ENCODE peak calls at places on chromosomes 12 and 14, in seven cellular contexts. W is pancreas; C is osteoblast; V is CD8-positive, alpha-beta T cell; S is sigmoid colon; I is A673; J is mesendoderm. L is an unnamed sample.
A peak's percentile ranks its signal among the peaks of the same experiment; 100 is the strongest.

GRCh38 chr12:100794441-100795192 is at the start of gene ANO4:
- DNase-seq in W (no peak), C (no peak), V (no peak), S (no peak), I (peak; percentile 65), J (peak; percentile 54), L (no peak)

GRCh38 chr12:3559601-3560294 is 68.7 kb downstream of the PRMT8 start:
- DNase-seq in W (no peak), C (no peak), V (no peak), S (no peak), I (no peak), J (no peak), L (no peak)

GRCh38 chr12:112183141-112183581 is 57.8 kb downstream of the TRAFD1 start:
- DNase-seq in W (no peak), C (peak; percentile 93), V (no peak), S (no peak), I (no peak), J (no peak), L (no peak)

GRCh38 chr12:7512528-7512927 is 9.0 kb upstream of the CD163 start:
- DNase-seq in W (peak; percentile 27), C (peak; percentile 89), V (no peak), S (peak; percentile 62), I (peak; percentile 48), J (peak; percentile 88), L (peak; percentile 54)

GRCh38 chr12:83505586-83505985 is 818.9 kb downstream of the TMTC2 start:
- DNase-seq in W (no peak), C (no peak), V (no peak), S (no peak), I (no peak), J (no peak), L (no peak)

GRCh38 chr14:77003960-77004710 is 24.4 kb downstream of the IRF2BPL start:
- DNase-seq in W (peak; percentile 79), C (no peak), V (no peak), S (no peak), I (no peak), J (no peak), L (no peak)

GRCh38 chr14:105385322-105385637 is 13.1 kb upstream of the TEX22 start:
- DNase-seq in W (no peak), C (peak; percentile 65), V (no peak), S (no peak), I (no peak), J (no peak), L (no peak)

GRCh38 chr12:72285861-72286260 is 13.7 kb downstream of the TRHDE start:
- DNase-seq in W (no peak), C (no peak), V (no peak), S (no peak), I (no peak), J (no peak), L (no peak)

GRCh38 chr12:94832105-94832504 is 171.4 kb downstream of the NDUFA12 start:
- DNase-seq in W (no peak), C (no peak), V (no peak), S (no peak), I (no peak), J (no peak), L (no peak)

GRCh38 chr12:116765271-116765670 is 27.2 kb downstream of the RNFT2 start:
- DNase-seq in W (no peak), C (peak; percentile 62), V (no peak), S (no peak), I (no peak), J (peak; percentile 6), L (no peak)

GRCh38 chr12:31736472-31736871 is 7.7 kb upstream of the AMN1 start:
- DNase-seq in W (no peak), C (peak; percentile 71), V (peak; percentile 58), S (no peak), I (no peak), J (no peak), L (no peak)

GRCh38 chr14:59511916-59512530 is 27.7 kb downstream of the JKAMP start:
- DNase-seq in W (no peak), C (no peak), V (peak; percentile 6), S (no peak), I (peak; percentile 72), J (peak; percentile 65), L (no peak)

GRCh38 chr14:25090281-25090680 is 40.3 kb upstream of the STXBP6 start:
- DNase-seq in W (no peak), C (no peak), V (no peak), S (no peak), I (no peak), J (no peak), L (no peak)

GRCh38 chr12:77855548-77855947 is 24.9 kb downstream of the NAV3 start:
- DNase-seq in W (no peak), C (peak; percentile 45), V (no peak), S (no peak), I (no peak), J (no peak), L (no peak)

GRCh38 chr14:24234095-24235020 is 1.6 kb downstream of the GMPR2 start:
- DNase-seq in W (no peak), C (peak; percentile 66), V (no peak), S (no peak), I (no peak), J (no peak), L (no peak)

GRCh38 chr14:49909016-49909415 is 16.1 kb downstream of the ARF6 start:
- DNase-seq in W (no peak), C (no peak), V (no peak), S (no peak), I (no peak), J (no peak), L (no peak)

GRCh38 chr12:32586390-32586789 is 92.7 kb upstream of the DNM1L start:
- DNase-seq in W (no peak), C (no peak), V (no peak), S (no peak), I (no peak), J (no peak), L (no peak)

GRCh38 chr14:64864258-64864657 is 15.4 kb downstream of the SPTB start:
- DNase-seq in W (no peak), C (no peak), V (no peak), S (no peak), I (no peak), J (no peak), L (no peak)

GRCh38 chr14:64870160-64870559 is 9.5 kb downstream of the SPTB start:
- DNase-seq in W (no peak), C (no peak), V (no peak), S (no peak), I (no peak), J (no peak), L (no peak)

GRCh38 chr14:64865992-64866391 is 13.7 kb downstream of the SPTB start:
- DNase-seq in W (no peak), C (no peak), V (no peak), S (no peak), I (no peak), J (peak; percentile 76), L (no peak)

GRCh38 chr14:64871344-64871743 is 8.4 kb downstream of the SPTB start:
- DNase-seq in W (no peak), C (no peak), V (no peak), S (no peak), I (no peak), J (no peak), L (no peak)

DNA sequence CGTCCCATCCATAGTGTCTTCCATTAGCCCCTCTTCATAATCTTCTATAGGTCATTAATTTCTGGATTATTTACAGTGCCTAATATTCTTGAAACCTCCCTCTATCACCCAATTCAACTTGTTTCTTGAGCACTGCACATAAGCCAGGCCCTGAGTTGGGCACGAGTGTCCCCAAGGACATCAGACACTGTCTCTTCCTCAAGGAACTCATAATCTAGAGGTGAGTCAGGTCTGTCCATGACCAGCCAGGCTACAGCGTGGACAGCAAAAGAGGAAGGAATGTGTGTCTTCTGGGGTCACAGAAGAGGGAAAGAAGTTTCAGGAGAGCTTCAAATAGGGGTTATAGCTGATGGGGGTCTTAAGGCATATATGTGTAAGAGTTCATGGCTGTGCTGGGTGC is 12.5 kb downstream of the SPTB start:
- DNase-seq in W (no peak), C (no peak), V (no peak), S (no peak), I (no peak), J (no peak), L (no peak)
- H3K27me3 ChIP-seq in W (no peaks in the 10 kb centered on the region), C (peaks cover 46% of the 10 kb centered on the region), V (no peaks in the 10 kb centered on the region), S (no peaks in the 10 kb centered on the region), I (peaks cover 13% of the 10 kb centered on the region), J (no peaks in the 10 kb centered on the region), L (no peaks in the 10 kb centered on the region)

DNA sequence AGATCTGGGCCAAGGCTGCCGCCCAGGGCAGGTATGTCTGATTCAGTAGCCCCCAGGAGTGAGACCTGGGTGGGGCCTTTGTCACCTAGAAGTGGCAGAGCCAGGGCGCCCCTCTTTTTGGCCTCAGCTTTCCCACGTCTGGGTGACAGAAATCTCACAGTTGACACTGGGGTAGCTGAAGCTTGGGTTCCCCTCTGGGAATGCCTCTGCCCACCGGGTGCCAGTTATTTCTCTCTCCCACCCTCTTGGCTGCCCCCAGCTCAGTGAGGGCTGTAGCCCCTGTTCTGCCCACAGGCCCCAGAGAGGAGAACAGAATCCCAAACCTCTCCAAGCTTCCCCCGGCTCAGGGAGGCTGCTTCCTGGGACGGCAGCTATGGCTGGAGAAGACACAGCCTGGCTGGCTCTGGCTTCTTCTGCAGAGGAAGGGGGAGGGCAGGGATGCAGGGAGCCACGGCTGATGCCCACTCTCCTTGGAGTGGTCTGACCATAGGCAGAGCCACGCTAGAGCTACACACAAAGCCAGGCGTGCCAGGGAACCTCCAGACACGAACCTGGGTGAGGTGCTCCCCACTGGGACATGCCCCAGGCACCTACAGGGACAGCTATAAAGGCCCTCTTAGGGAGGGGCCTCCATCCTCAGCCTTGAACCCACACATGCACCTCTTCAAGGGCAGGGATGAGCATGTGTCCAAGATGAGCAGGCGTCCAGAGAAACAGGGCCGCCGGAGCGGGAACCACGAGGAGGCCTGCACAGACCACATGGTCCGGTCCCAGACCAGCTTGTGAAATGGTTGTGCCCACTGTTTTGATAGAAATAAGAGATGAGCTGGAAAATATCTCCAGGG is 51.7 kb downstream of the BEGAIN start:
- DNase-seq in W (peak; percentile 19), C (peak; percentile 81), V (peak; percentile 1), S (peak; percentile 46), I (no peak), J (no peak), L (peak; percentile 46)
- H3K27ac ChIP-seq in W (peak overlapping the region; percentile 80), C (no peak overlapping the region), V (no peak overlapping the region), S (no peak overlapping the region), I (no peak overlapping the region), J (no peak overlapping the region), L (no peak overlapping the region)

GRCh38 chr14:74414793-74415437 is 11.1 kb downstream of the SYNDIG1L start:
- DNase-seq in W (no peak), C (no peak), V (no peak), S (no peak), I (no peak), J (peak; percentile 52), L (no peak)
- H3K27me3 ChIP-seq in W (peaks cover 5% of the 10 kb centered on the region), C (peaks cover 54% of the 10 kb centered on the region), V (no peaks in the 10 kb centered on the region), S (no peaks in the 10 kb centered on the region), I (peaks cover 24% of the 10 kb centered on the region), J (no peaks in the 10 kb centered on the region), L (peaks cover 5% of the 10 kb centered on the region)

GRCh38 chr12:27542628-27543027 is 18.6 kb downstream of the PPFIBP1 start:
- DNase-seq in W (no peak), C (no peak), V (no peak), S (no peak), I (no peak), J (peak; percentile 46), L (no peak)
- H3K27ac ChIP-seq in W (no peak overlapping the region), C (peak overlapping the region; percentile 81), V (no peak overlapping the region), S (peak overlapping the region; percentile 66), I (no peak overlapping the region), J (no peak overlapping the region), L (peak overlapping the region; percentile 8)

GRCh38 chr12:107779077-107779840 is 4.8 kb downstream of the ASCL4 start:
- DNase-seq in W (no peak), C (no peak), V (no peak), S (no peak), I (no peak), J (no peak), L (no peak)
- H3K27me3 ChIP-seq in W (peaks cover 21% of the 10 kb centered on the region), C (peaks cover 29% of the 10 kb centered on the region), V (peaks cover 20% of the 10 kb centered on the region), S (peaks cover 6% of the 10 kb centered on the region), I (peaks cover 89% of the 10 kb centered on the region), J (peaks cover 23% of the 10 kb centered on the region), L (peaks cover 29% of the 10 kb centered on the region)

GRCh38 chr12:1668833-1669543 is 21.9 kb upstream of the ADIPOR2 start:
- DNase-seq in W (no peak), C (no peak), V (no peak), S (no peak), I (no peak), J (no peak), L (peak; percentile 74)
- H3K27ac ChIP-seq in W (no peak overlapping the region), C (no peak overlapping the region), V (no peak overlapping the region), S (no peak overlapping the region), I (no peak overlapping the region), J (no peak overlapping the region), L (peak overlapping the region; percentile 36)